ENCODE peak calls at places on chromosomes 2 and 18, in five cellular contexts. O, G, H, S and X are unnamed samples.
A peak's percentile ranks its signal among the peaks of the same experiment; 100 is the strongest.

GRCh38 chr18:68679531-68679930 is 35.4 kb downstream of the TMX3 start:
- DNase-seq in O (peak; percentile 39), G (peak; percentile 28), H (no peak), S (no peak), X (no peak)

GRCh38 chr2:216807861-216808272 is 52.0 kb downstream of the TNP1 start:
- DNase-seq in O (no peak), G (peak; percentile 82), H (no peak), S (no peak), X (no peak)

GRCh38 chr2:190871539-190871938 is 9.1 kb upstream of the GLS start:
- DNase-seq in O (no peak), G (peak; percentile 82), H (no peak), S (no peak), X (no peak)

GRCh38 chr2:18093196-18093595 is 214.7 kb downstream of the KCNS3 start:
- DNase-seq in O (no peak), G (no peak), H (no peak), S (no peak), X (no peak)

GRCh38 chr2:16255120-16255519 is 314.8 kb downstream of the MYCN start:
- DNase-seq in O (no peak), G (no peak), H (no peak), S (no peak), X (no peak)

GRCh38 chr18:13261658-13262357 is 43.2 kb downstream of the LDLRAD4 start:
- DNase-seq in O (no peak), G (no peak), H (no peak), S (no peak), X (no peak)

GRCh38 chr2:74865770-74866674 is 32.1 kb downstream of the HK2 start:
- DNase-seq in O (no peak), G (no peak), H (no peak), S (no peak), X (peak; percentile 37)

GRCh38 chr2:18132697-18133096 is 254.2 kb downstream of the KCNS3 start:
- DNase-seq in O (no peak), G (peak; percentile 91), H (no peak), S (no peak), X (no peak)

GRCh38 chr2:197556456-197556855 is 40.6 kb downstream of the MOB4 start:
- DNase-seq in O (no peak), G (peak; percentile 24), H (no peak), S (no peak), X (no peak)

GRCh38 chr2:36695746-36696415 is 626 bp upstream of the VIT start:
- DNase-seq in O (no peak), G (peak; percentile 73), H (peak; percentile 10), S (no peak), X (no peak)

GRCh38 chr18:27599202-27599829 is 414.2 kb upstream of the CHST9 start:
- DNase-seq in O (no peak), G (peak; percentile 20), H (peak; percentile 71), S (peak; percentile 69), X (peak; percentile 70)

GRCh38 chr2:219987830-219988229 is 360.4 kb downstream of the SLC4A3 start:
- DNase-seq in O (peak; percentile 64), G (peak; percentile 82), H (no peak), S (no peak), X (no peak)

GRCh38 chr2:218643751-218644310 is 15.6 kb downstream of the ZNF142 start:
- DNase-seq in O (no peak), G (no peak), H (no peak), S (no peak), X (no peak)

GRCh38 chr18:22983175-22983574 is 50.0 kb downstream of the RBBP8 start:
- DNase-seq in O (peak; percentile 8), G (peak; percentile 47), H (no peak), S (no peak), X (no peak)

GRCh38 chr2:120703330-120703994 is 32.2 kb upstream of the GLI2 start:
- DNase-seq in O (no peak), G (peak; percentile 74), H (no peak), S (no peak), X (peak; percentile 28)

GRCh38 chr2:118834440-118834810 is 13.0 kb downstream of the EN1 start:
- DNase-seq in O (no peak), G (no peak), H (no peak), S (no peak), X (no peak)

GRCh38 chr2:123808243-123808642 is 216.8 kb upstream of the CNTNAP5 start:
- DNase-seq in O (no peak), G (no peak), H (peak; percentile 18), S (no peak), X (no peak)

GRCh38 chr2:127072970-127073369 is 34.0 kb downstream of the BIN1 start:
- DNase-seq in O (no peak), G (no peak), H (no peak), S (no peak), X (no peak)

GRCh38 chr2:202158796-202159195 is 79.6 kb downstream of the SUMO1 start:
- DNase-seq in O (no peak), G (peak; percentile 30), H (no peak), S (no peak), X (peak; percentile 30)

GRCh38 chr2:31526946-31527345 is 53.8 kb downstream of the SRD5A2 start:
- DNase-seq in O (no peak), G (no peak), H (no peak), S (no peak), X (no peak)

GRCh38 chr18:38243291-38243690 is 677.7 kb upstream of the CELF4 start:
- DNase-seq in O (no peak), G (no peak), H (no peak), S (no peak), X (no peak)

GRCh38 chr2:191870744-191871143 is 23.9 kb upstream of the CAVIN2 start:
- DNase-seq in O (no peak), G (no peak), H (no peak), S (no peak), X (no peak)

GRCh38 chr2:148209598-148209997 is 188.7 kb downstream of the MBD5 start:
- DNase-seq in O (no peak), G (no peak), H (no peak), S (no peak), X (peak; percentile 5)

GRCh38 chr2:36360063-36360462 is 4.5 kb downstream of the CRIM1 start:
- DNase-seq in O (no peak), G (no peak), H (no peak), S (no peak), X (no peak)

GRCh38 chr2:204673877-204674276 is 128.6 kb downstream of the PARD3B start:
- DNase-seq in O (no peak), G (peak; percentile 77), H (no peak), S (no peak), X (no peak)

GRCh38 chr2:157929871-157930667 is 53.9 kb upstream of the ACVR1 start:
- DNase-seq in O (no peak), G (no peak), H (no peak), S (no peak), X (no peak)

GRCh38 chr18:74390900-74391299 is 66.2 kb downstream of the DIPK1C start:
- DNase-seq in O (no peak), G (no peak), H (no peak), S (no peak), X (no peak)

GRCh38 chr18:73563345-73563744 is 584.3 kb downstream of the FBXO15 start:
- DNase-seq in O (peak; percentile 26), G (peak; percentile 72), H (no peak), S (no peak), X (no peak)

GRCh38 chr2:133040175-133040574 is 370.2 kb upstream of the LYPD1 start:
- DNase-seq in O (no peak), G (peak; percentile 84), H (no peak), S (no peak), X (no peak)

GRCh38 chr2:46657042-46657504 is 177.7 kb downstream of the TMEM247 start:
- DNase-seq in O (no peak), G (no peak), H (no peak), S (no peak), X (no peak)

GRCh38 chr2:240967681-240968621 is 30.5 kb upstream of the SNED1 start:
- DNase-seq in O (no peak), G (no peak), H (no peak), S (no peak), X (no peak)

GRCh38 chr2:172674034-172674967 is 61.3 kb upstream of the RAPGEF4 start:
- DNase-seq in O (no peak), G (no peak), H (peak; percentile 72), S (peak; percentile 58), X (no peak)
- TF ChIP-seq CTCF in O (peak; percentile 54), G (peak; percentile 65), H (peak; percentile 60), S (peak; percentile 72), X (no peak)

DNA sequence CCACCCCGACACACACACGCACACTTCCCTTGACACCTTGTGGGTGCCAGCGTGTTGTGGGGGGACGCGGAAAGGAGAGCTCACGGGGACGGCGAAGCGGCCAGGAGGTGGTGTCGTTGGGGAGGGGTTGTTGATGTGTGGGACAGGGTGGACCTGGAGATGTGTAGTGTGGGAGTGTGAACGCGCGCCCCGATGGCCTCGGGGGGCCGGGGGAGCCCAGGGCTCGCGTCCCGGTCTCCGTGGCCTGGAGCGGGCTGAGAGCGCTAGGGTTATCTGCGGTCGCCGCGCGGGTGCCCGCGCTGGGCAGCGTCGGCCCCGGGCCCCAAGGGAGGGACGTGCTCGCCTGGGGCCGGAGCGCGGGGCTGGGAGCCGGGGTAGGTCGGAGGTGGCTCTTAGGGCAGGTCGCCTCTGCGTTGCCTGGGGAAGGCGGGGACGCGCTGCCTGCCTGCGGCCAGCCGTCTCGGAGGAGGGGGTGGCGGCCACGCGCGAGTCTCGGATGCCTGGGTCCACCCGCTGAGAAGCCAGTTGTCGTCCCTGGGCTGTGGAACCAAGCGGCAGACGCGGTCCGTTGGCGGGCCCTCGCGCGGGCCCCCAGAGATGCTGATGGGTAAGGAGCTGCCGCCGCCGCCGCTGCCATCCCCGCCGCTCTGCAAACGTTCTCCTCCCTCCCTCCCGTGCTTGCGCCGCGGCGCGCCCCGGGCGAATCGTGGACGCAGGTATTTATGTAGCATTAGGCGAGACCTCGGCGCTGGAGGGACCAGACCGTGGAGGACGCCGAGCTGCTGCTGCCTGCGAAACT is 1.6 kb downstream of the KLHL29 start:
- DNase-seq in O (no peak), G (peak; percentile 30), H (peak; percentile 31), S (peak; percentile 18), X (peak; percentile 24)
- TF ChIP-seq CTCF in O (no peak), G (no peak), H (no peak), S (no peak), X (no peak)

GRCh38 chr2:159775006-159775405 is 23.0 kb downstream of the CD302 start:
- DNase-seq in O (no peak), G (no peak), H (no peak), S (no peak), X (no peak)
- TF ChIP-seq CTCF in O (no peak), G (no peak), H (no peak), S (no peak), X (no peak)

GRCh38 chr18:4007846-4008245 is 447.3 kb downstream of the DLGAP1 start:
- DNase-seq in O (no peak), G (no peak), H (no peak), S (no peak), X (no peak)

GRCh38 chr18:3998698-3999333 is 456.3 kb downstream of the DLGAP1 start:
- DNase-seq in O (peak; percentile 30), G (peak; percentile 45), H (peak; percentile 18), S (peak; percentile 31), X (peak; percentile 43)

GRCh38 chr18:4004176-4004829 is 450.8 kb downstream of the DLGAP1 start:
- DNase-seq in O (no peak), G (peak; percentile 58), H (no peak), S (no peak), X (no peak)
- TF ChIP-seq CTCF in O (no peak), G (no peak), H (no peak), S (no peak), X (no peak)

GRCh38 chr18:58900015-58900649 is 35.5 kb downstream of the ZNF532 start:
- DNase-seq in O (no peak), G (no peak), H (no peak), S (peak; percentile 25), X (no peak)
- TF ChIP-seq CTCF in O (no peak), G (no peak), H (no peak), S (no peak), X (no peak)